ENCODE peak calls at places on chromosome 21, in five cellular contexts. E is pancreas, F is Daoy, I is T-helper 17 cell, U is glutamatergic neuron. K is an unnamed sample.
A peak's percentile ranks its signal among the peaks of the same experiment; 100 is the strongest.

GRCh38 chr21:28865488-28866186 is 127.0 kb downstream of the LTN1 start:
- DNase-seq in E (no peak), F (no peak), I (no peak), U (no peak), K (no peak)

GRCh38 chr21:33640697-33641338 is 723 bp downstream of the CRYZL1 start:
- DNase-seq in E (no peak), F (peak; percentile 23), I (no peak), U (peak; percentile 39), K (no peak)

GRCh38 chr21:45910548-45911221 is 70.9 kb upstream of the COL6A1 start:
- DNase-seq in E (no peak), F (peak; percentile 42), I (no peak), U (no peak), K (no peak)

GRCh38 chr21:37204580-37204979 is 62.6 kb downstream of the VPS26C start:
- DNase-seq in E (no peak), F (no peak), I (no peak), U (no peak), K (no peak)

GRCh38 chr21:38765056-38765455 is 40.7 kb upstream of the ETS2 start:
- DNase-seq in E (no peak), F (no peak), I (no peak), U (no peak), K (no peak)

GRCh38 chr21:44724166-44724565 is 12.8 kb upstream of the TSPEAR start:
- DNase-seq in E (no peak), F (no peak), I (no peak), U (no peak), K (no peak)

GRCh38 chr21:15063821-15064575 is 802 bp downstream of the NRIP1 start:
- DNase-seq in E (peak; percentile 67), F (peak; percentile 59), I (no peak), U (peak; percentile 70), K (peak; percentile 70)

GRCh38 chr21:42313501-42313969 is 1.7 kb downstream of the TFF3 start:
- DNase-seq in E (no peak), F (peak; percentile 42), I (no peak), U (no peak), K (peak; percentile 51)

GRCh38 chr21:41763398-41763931 is 3.4 kb downstream of the RIPK4 start:
- DNase-seq in E (no peak), F (no peak), I (no peak), U (peak; percentile 56), K (peak; percentile 55)

GRCh38 chr21:24110846-24111245 is 1496.4 kb downstream of the MRPL39 start:
- DNase-seq in E (no peak), F (peak; percentile 22), I (no peak), U (no peak), K (no peak)